ENCODE peak calls at places on chromosomes 5 and 9, in four cellular contexts. L, B, P and I are unnamed samples. For H3K36me3, the result is how much of the 10 kb centered on the place peaks cover.

GRCh38 chr9:136155576-136155975 is 36.9 kb upstream of the TMEM250 start:
- DNase-seq in L (no peak), B (no peak), P (no peak), I (no peak)

GRCh38 chr9:136488247-136489214 is 5.7 kb upstream of the SEC16A start:
- DNase-seq in L (peak), B (peak), P (peak), I (no peak)

GRCh38 chr5:174735498-174736350 is 11.3 kb downstream of the MSX2 start:
- DNase-seq in L (no peak), B (no peak), P (no peak), I (no peak)

GRCh38 chr5:143606043-143606752 is 202.7 kb upstream of the NR3C1 start:
- DNase-seq in L (no peak), B (no peak), P (no peak), I (no peak)

GRCh38 chr5:179151521-179152118 is 91.4 kb downstream of the ZNF354C start:
- DNase-seq in L (no peak), B (no peak), P (peak), I (no peak)

GRCh38 chr5:111223086-111223789 is 946 bp upstream of the CAMK4 start:
- DNase-seq in L (no peak), B (no peak), P (no peak), I (no peak)

GRCh38 chr5:90399251-90399650 is 10.3 kb downstream of the CETN3 start:
- DNase-seq in L (no peak), B (no peak), P (no peak), I (no peak)

GRCh38 chr9:117278020-117278419 is 136.8 kb downstream of the ASTN2 start:
- DNase-seq in L (no peak), B (no peak), P (no peak), I (no peak)

GRCh38 chr9:14433841-14434511 is 120.0 kb upstream of the NFIB start:
- DNase-seq in L (peak), B (peak), P (no peak), I (no peak)

GRCh38 chr9:37574996-37575395 is 1.2 kb downstream of the FBXO10 start:
- DNase-seq in L (no peak), B (no peak), P (no peak), I (no peak)

GRCh38 chr5:144183254-144183889 is 12.7 kb downstream of the KCTD16 start:
- DNase-seq in L (no peak), B (no peak), P (no peak), I (no peak)

GRCh38 chr9:93223241-93224180 is 39.6 kb downstream of the WNK2 start:
- DNase-seq in L (peak), B (no peak), P (peak), I (peak)

GRCh38 chr5:147554285-147554817 is 44.5 kb upstream of the DPYSL3 start:
- DNase-seq in L (peak), B (no peak), P (no peak), I (peak)

GRCh38 chr9:97660847-97661246 is 27.2 kb downstream of the NCBP1 start:
- DNase-seq in L (no peak), B (no peak), P (no peak), I (no peak)

GRCh38 chr5:138979684-138980275 is 104.6 kb upstream of the LRRTM2 start:
- DNase-seq in L (no peak), B (no peak), P (no peak), I (no peak)

GRCh38 chr5:15566789-15567188 is 66.8 kb downstream of the FBXL7 start:
- DNase-seq in L (no peak), B (no peak), P (no peak), I (no peak)

GRCh38 chr5:160831801-160832200 is 20.2 kb downstream of the ATP10B start:
- DNase-seq in L (no peak), B (no peak), P (no peak), I (no peak)

GRCh38 chr5:109078448-109078847 is 330.8 kb downstream of the FER start:
- DNase-seq in L (no peak), B (no peak), P (no peak), I (no peak)

GRCh38 chr9:125966959-125967711 is 220.0 kb downstream of the PBX3 start:
- DNase-seq in L (no peak), B (no peak), P (no peak), I (no peak)

GRCh38 chr5:42566658-42567313 is 143.5 kb downstream of the GHR start:
- DNase-seq in L (no peak), B (no peak), P (no peak), I (no peak)

GRCh38 chr9:115289757-115290208 is 171.8 kb upstream of the TNC start:
- DNase-seq in L (peak), B (no peak), P (no peak), I (no peak)

GRCh38 chr9:131585375-131585774 is 40.1 kb downstream of the PRRT1B start:
- DNase-seq in L (no peak), B (peak), P (peak), I (no peak)

GRCh38 chr9:132014218-132014800 is 65.4 kb downstream of the MED27 start:
- DNase-seq in L (no peak), B (no peak), P (no peak), I (no peak)

GRCh38 chr5:31415009-31415923 is 116.6 kb downstream of the DROSHA start:
- DNase-seq in L (no peak), B (no peak), P (no peak), I (no peak)

GRCh38 chr5:149018909-149019443 is 43.9 kb downstream of the SH3TC2 start:
- DNase-seq in L (no peak), B (no peak), P (no peak), I (no peak)

GRCh38 chr9:98259791-98260190 is 4.3 kb upstream of the TBC1D2 start:
- DNase-seq in L (no peak), B (no peak), P (no peak), I (no peak)

GRCh38 chr9:110837401-110838005 is 168.9 kb downstream of the MUSK start:
- DNase-seq in L (no peak), B (no peak), P (no peak), I (no peak)

GRCh38 chr5:50463047-50463446 is 22.0 kb upstream of the EMB start:
- DNase-seq in L (no peak), B (no peak), P (no peak), I (no peak)

GRCh38 chr5:39846144-39846543 is 421.4 kb upstream of the DAB2 start:
- DNase-seq in L (no peak), B (no peak), P (no peak), I (no peak)

GRCh38 chr9:15909297-15909696 is 356.5 kb downstream of the CCDC171 start:
- DNase-seq in L (no peak), B (no peak), P (no peak), I (peak)

GRCh38 chr9:92133949-92134604 is 18.9 kb upstream of the SPTLC1 start:
- DNase-seq in L (peak), B (peak), P (peak), I (no peak)

GRCh38 chr5:132377738-132378137 is 8.2 kb downstream of the SLC22A5 start:
- DNase-seq in L (no peak), B (no peak), P (no peak), I (no peak)

GRCh38 chr5:105684799-105685198 is 1985.9 kb downstream of the EFNA5 start:
- DNase-seq in L (peak), B (no peak), P (no peak), I (no peak)

DNA sequence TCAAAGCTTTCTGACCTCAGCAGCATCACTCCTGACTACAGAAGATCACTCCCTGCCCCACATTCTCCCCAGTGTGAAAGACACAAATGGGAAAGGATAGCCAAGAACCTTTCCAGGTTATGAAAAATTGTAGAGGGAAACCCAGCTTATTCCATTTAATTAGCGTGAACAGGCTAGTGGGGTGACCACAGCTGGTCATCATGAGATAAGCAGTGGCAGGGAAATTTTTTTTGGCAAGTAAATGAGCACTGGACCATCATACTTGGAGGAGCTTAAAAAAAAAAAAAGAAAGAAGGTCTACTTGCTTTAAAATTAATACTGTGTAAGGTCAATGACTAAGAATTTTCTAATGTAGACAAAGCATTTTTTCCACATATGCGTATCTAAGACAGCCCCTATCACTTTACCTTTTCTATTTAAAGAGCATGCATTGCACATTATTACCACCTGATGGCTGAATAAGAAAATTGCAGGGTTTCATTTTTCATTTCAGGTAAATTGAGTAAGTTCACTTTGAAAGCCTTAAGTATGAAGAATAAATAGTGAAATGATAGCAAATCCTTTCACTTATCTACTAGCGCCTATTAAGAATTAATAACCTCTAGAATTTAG is 123.6 kb downstream of the ELAVL2 start:
- DNase-seq in L (no peak), B (no peak), P (no peak), I (no peak)
- TF ChIP-seq CTCF in L (no peak), B (no peak), P (no peak), I (no peak)

DNA sequence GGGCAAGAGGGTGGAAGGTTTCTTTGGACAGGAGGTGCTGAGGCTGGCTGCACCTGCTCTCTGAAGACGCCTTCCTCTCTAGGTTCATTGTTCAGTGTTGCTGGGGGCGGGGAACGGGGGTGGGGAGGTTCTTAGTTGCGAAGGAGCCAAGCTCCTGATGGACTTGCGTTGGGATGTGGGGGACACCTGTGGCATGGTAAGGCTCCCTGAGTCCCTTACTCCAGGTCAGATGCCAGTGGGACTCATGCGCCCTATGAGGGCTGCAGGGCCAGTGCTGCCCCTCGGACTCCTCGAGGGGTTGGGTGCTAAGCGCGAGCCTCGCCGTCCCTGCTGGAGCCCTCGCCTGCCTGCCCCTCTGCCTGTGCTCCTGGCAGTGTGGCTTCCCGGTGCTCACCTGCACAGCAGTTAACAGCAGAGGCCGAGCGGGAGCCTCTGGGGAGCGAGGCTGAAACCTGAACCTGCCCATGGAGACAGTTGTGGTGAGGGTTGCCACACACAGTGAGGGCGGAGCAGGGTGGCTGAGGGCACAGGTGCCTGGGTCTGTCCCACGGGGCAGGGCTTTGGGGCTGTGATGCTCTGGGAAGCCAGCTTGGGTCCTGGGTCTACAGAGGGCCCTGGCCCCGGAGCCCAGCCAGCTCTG is 5.5 kb downstream of the RNU6ATAC start:
- DNase-seq in L (no peak), B (no peak), P (no peak), I (no peak)
- H3K36me3 ChIP-seq in L (under half), B (under half), P (half or more), I (under half)

GRCh38 chr5:74326571-74327338 is 313.8 kb downstream of the ENC1 start:
- DNase-seq in L (peak), B (no peak), P (no peak), I (peak)

GRCh38 chr5:74325866-74326265 is 314.7 kb downstream of the ENC1 start:
- DNase-seq in L (no peak), B (no peak), P (no peak), I (no peak)

GRCh38 chr5:74320526-74320925 is 320.0 kb downstream of the ENC1 start:
- DNase-seq in L (no peak), B (no peak), P (no peak), I (no peak)

GRCh38 chr5:74324556-74324955 is 316.0 kb downstream of the ENC1 start:
- DNase-seq in L (no peak), B (no peak), P (no peak), I (no peak)

GRCh38 chr5:74322944-74323343 is 317.6 kb downstream of the ENC1 start:
- DNase-seq in L (no peak), B (no peak), P (no peak), I (no peak)
- TF ChIP-seq CTCF in L (peak), B (no peak), P (no peak), I (no peak)

DNA sequence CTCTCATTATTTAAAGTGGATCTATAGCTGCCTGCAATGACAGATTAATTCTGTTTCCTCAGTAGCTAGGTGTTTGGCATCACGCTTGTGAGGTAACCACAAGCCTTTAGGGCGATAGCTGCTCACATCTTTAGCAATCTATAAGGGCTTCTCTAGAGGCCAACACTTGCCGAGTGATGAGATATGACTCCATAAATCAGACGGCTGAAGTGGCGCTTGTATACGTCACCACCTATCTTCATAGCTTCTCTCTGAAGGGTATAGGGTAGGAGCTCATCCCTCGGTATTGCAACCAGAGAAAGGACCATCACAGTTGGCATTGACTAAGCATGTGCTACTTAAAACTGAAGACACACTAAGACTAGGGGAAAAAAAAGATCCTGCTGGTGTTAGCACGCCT is 37.7 kb downstream of the PSMB7 start:
- DNase-seq in L (no peak), B (no peak), P (no peak), I (no peak)
- H3K36me3 ChIP-seq in L (under half), B (under half), P (under half), I (under half)

GRCh38 chr5:10507575-10508024 is 56.3 kb upstream of the ANKRD33B start:
- DNase-seq in L (no peak), B (no peak), P (no peak), I (peak)

GRCh38 chr5:10503321-10503720 is 60.5 kb upstream of the ANKRD33B start:
- DNase-seq in L (no peak), B (no peak), P (no peak), I (no peak)

GRCh38 chr5:10503997-10504761 is 59.7 kb upstream of the ANKRD33B start:
- DNase-seq in L (no peak), B (no peak), P (no peak), I (no peak)

GRCh38 chr5:10506535-10506934 is 57.3 kb upstream of the ANKRD33B start:
- DNase-seq in L (no peak), B (no peak), P (no peak), I (no peak)

DNA sequence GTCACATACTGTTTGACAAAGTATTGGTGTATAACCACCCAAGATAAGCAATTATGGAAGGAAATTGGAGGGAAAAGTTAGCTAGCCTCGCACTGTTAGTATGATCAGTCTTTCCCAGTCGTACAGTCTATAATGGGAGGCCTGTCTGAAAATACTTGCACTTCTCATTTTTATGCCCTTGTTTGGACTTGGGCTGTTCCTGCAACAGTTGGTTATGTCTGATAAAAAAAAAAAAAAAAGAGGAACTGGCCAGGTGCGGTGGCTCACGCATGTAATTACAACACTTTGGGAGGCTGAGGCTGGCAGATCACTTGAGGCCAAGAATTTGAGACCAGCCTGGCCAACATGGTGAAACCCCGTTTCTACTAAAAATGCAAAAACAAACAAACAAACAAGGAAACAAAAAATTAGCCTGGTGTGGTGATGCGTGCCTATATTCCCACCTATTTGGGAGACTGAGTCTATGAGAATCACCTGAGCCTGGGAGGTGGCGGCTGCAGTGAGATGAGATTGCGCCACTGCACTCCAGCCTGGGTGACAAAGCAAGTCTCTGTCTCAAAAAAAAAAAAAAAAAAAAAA is 58.3 kb upstream of the ANKRD33B start:
- DNase-seq in L (no peak), B (no peak), P (no peak), I (no peak)
- TF ChIP-seq CTCF in L (no peak), B (no peak), P (no peak), I (no peak)

GRCh38 chr9:120867676-120868338 is 9.2 kb downstream of the PHF19 start:
- DNase-seq in L (no peak), B (no peak), P (no peak), I (no peak)
- H3K36me3 ChIP-seq in L (under half), B (under half), P (under half), I (under half)

GRCh38 chr9:133129001-133129799 is 8.2 kb upstream of the RALGDS start:
- DNase-seq in L (no peak), B (no peak), P (peak), I (no peak)

GRCh38 chr9:133125706-133126696 is 5.0 kb upstream of the RALGDS start:
- DNase-seq in L (peak), B (peak), P (peak), I (no peak)

GRCh38 chr9:133126697-133127339 is 5.8 kb upstream of the RALGDS start:
- DNase-seq in L (no peak), B (peak), P (no peak), I (no peak)

GRCh38 chr9:133128152-133128551 is 7.1 kb upstream of the RALGDS start:
- DNase-seq in L (no peak), B (no peak), P (no peak), I (no peak)

GRCh38 chr9:133127340-133127981 is 6.4 kb upstream of the RALGDS start:
- DNase-seq in L (no peak), B (no peak), P (peak), I (no peak)
- TF ChIP-seq CTCF in L (no peak), B (no peak), P (no peak), I (no peak)

GRCh38 chr9:77866882-77867281 is 164.7 kb downstream of the GNAQ start:
- DNase-seq in L (no peak), B (no peak), P (no peak), I (no peak)
- H3K36me3 ChIP-seq in L (under half), B (under half), P (under half), I (under half)

GRCh38 chr5:158727108-158727507 is 372.6 kb downstream of the EBF1 start:
- DNase-seq in L (no peak), B (peak), P (no peak), I (no peak)

GRCh38 chr5:158727771-158728311 is 371.9 kb downstream of the EBF1 start:
- DNase-seq in L (peak), B (peak), P (peak), I (no peak)

GRCh38 chr5:158722940-158723339 is 376.8 kb downstream of the EBF1 start:
- DNase-seq in L (no peak), B (no peak), P (no peak), I (no peak)

GRCh38 chr5:158720316-158720715 is 379.4 kb downstream of the EBF1 start:
- DNase-seq in L (no peak), B (no peak), P (no peak), I (no peak)

DNA sequence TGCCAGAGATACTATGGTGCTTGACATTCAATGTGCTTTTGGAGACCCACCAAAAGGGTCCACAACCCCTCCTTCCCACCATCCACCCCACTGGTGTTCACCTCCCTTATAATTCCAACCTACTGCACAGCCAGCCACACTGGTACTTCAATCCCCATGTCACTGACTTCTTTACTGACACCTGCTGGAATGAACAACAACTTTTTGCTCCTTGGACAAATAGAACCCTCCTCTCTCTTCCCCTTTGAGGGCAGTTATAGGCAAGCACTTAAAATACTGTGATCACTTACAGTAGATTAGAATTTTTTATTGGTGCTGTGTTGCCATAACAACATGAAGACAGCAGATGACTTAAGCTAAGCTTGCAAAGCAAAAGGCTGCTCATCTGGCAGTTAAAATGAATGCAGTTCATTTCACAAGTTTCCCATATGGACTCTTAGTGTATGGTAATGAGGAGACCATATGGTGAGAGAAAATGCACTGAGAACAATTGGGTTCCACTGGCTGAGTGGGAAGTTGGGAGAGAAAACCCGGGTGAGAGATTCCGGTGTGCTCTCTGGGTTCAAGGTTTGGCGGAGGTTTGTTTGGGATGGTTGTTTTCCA is 374.4 kb downstream of the EBF1 start:
- DNase-seq in L (no peak), B (no peak), P (no peak), I (no peak)
- TF ChIP-seq CTCF in L (peak), B (no peak), P (no peak), I (no peak)